ENCODE peak calls at places on chromosomes 6 and 20, in six cellular contexts. One of them, this sample, is unnamed.

GRCh38 chr20:44549123-44549522 is 27.3 kb upstream of the SERINC3 start:
- DNase-seq in stimulated activated CD8-positive, alpha-beta memory T cell treated with anti-CD3 and anti-CD28 coated beads, Interleukin-7, amount 100 ng/mL, for 1 hour: no peak
- DNase-seq in activated CD4-positive, alpha-beta T cell treated with anti-CD3 and anti-CD28 coated beads, Interleukin-2, amount 50 U/mL, for 1 hour: no peak
- DNase-seq in GM04504: no peak
- DNase-seq in cardiac muscle cell: no peak
- DNase-seq in CD8-positive, alpha-beta T cell: no peak
- DNase-seq in this sample: no peak

GRCh38 chr6:90008908-90009501 is 114.7 kb downstream of the GJA10 start:
- DNase-seq in stimulated activated CD8-positive, alpha-beta memory T cell treated with anti-CD3 and anti-CD28 coated beads, Interleukin-7, amount 100 ng/mL, for 1 hour: no peak
- DNase-seq in activated CD4-positive, alpha-beta T cell treated with anti-CD3 and anti-CD28 coated beads, Interleukin-2, amount 50 U/mL, for 1 hour: no peak
- DNase-seq in GM04504: no peak
- DNase-seq in cardiac muscle cell: no peak
- DNase-seq in CD8-positive, alpha-beta T cell: no peak
- DNase-seq in this sample: no peak

GRCh38 chr20:49935746-49936152 is 448 bp upstream of the RNF114 start:
- DNase-seq in stimulated activated CD8-positive, alpha-beta memory T cell treated with anti-CD3 and anti-CD28 coated beads, Interleukin-7, amount 100 ng/mL, for 1 hour: no peak
- DNase-seq in activated CD4-positive, alpha-beta T cell treated with anti-CD3 and anti-CD28 coated beads, Interleukin-2, amount 50 U/mL, for 1 hour: no peak
- DNase-seq in GM04504: no peak
- DNase-seq in cardiac muscle cell: no peak
- DNase-seq in CD8-positive, alpha-beta T cell: no peak
- DNase-seq in this sample: no peak

GRCh38 chr6:33949877-33950831 is 146.4 kb upstream of the MLN start:
- DNase-seq in stimulated activated CD8-positive, alpha-beta memory T cell treated with anti-CD3 and anti-CD28 coated beads, Interleukin-7, amount 100 ng/mL, for 1 hour: no peak
- DNase-seq in activated CD4-positive, alpha-beta T cell treated with anti-CD3 and anti-CD28 coated beads, Interleukin-2, amount 50 U/mL, for 1 hour: no peak
- DNase-seq in GM04504: no peak
- DNase-seq in cardiac muscle cell: no peak
- DNase-seq in CD8-positive, alpha-beta T cell: no peak
- DNase-seq in this sample: no peak

GRCh38 chr20:45300961-45301360 is 5.7 kb upstream of the RBPJL start:
- DNase-seq in stimulated activated CD8-positive, alpha-beta memory T cell treated with anti-CD3 and anti-CD28 coated beads, Interleukin-7, amount 100 ng/mL, for 1 hour: no peak
- DNase-seq in activated CD4-positive, alpha-beta T cell treated with anti-CD3 and anti-CD28 coated beads, Interleukin-2, amount 50 U/mL, for 1 hour: no peak
- DNase-seq in GM04504: no peak
- DNase-seq in cardiac muscle cell: peak; percentile 61
- DNase-seq in CD8-positive, alpha-beta T cell: no peak
- DNase-seq in this sample: no peak

GRCh38 chr20:62908971-62909791 is 17.1 kb downstream of the DIDO1 start:
- DNase-seq in stimulated activated CD8-positive, alpha-beta memory T cell treated with anti-CD3 and anti-CD28 coated beads, Interleukin-7, amount 100 ng/mL, for 1 hour: no peak
- DNase-seq in activated CD4-positive, alpha-beta T cell treated with anti-CD3 and anti-CD28 coated beads, Interleukin-2, amount 50 U/mL, for 1 hour: no peak
- DNase-seq in GM04504: no peak
- DNase-seq in cardiac muscle cell: no peak
- DNase-seq in CD8-positive, alpha-beta T cell: no peak
- DNase-seq in this sample: no peak

GRCh38 chr6:62392289-62392688 is 106.3 kb upstream of the KHDRBS2 start:
- DNase-seq in stimulated activated CD8-positive, alpha-beta memory T cell treated with anti-CD3 and anti-CD28 coated beads, Interleukin-7, amount 100 ng/mL, for 1 hour: no peak
- DNase-seq in activated CD4-positive, alpha-beta T cell treated with anti-CD3 and anti-CD28 coated beads, Interleukin-2, amount 50 U/mL, for 1 hour: no peak
- DNase-seq in GM04504: no peak
- DNase-seq in cardiac muscle cell: no peak
- DNase-seq in CD8-positive, alpha-beta T cell: no peak
- DNase-seq in this sample: no peak

GRCh38 chr6:130503146-130503545 is 137.3 kb downstream of the TMEM200A start:
- DNase-seq in stimulated activated CD8-positive, alpha-beta memory T cell treated with anti-CD3 and anti-CD28 coated beads, Interleukin-7, amount 100 ng/mL, for 1 hour: no peak
- DNase-seq in activated CD4-positive, alpha-beta T cell treated with anti-CD3 and anti-CD28 coated beads, Interleukin-2, amount 50 U/mL, for 1 hour: no peak
- DNase-seq in GM04504: peak; percentile 40
- DNase-seq in cardiac muscle cell: no peak
- DNase-seq in CD8-positive, alpha-beta T cell: no peak
- DNase-seq in this sample: no peak

GRCh38 chr6:139539852-139540251 is 165.4 kb upstream of the CITED2 start:
- DNase-seq in stimulated activated CD8-positive, alpha-beta memory T cell treated with anti-CD3 and anti-CD28 coated beads, Interleukin-7, amount 100 ng/mL, for 1 hour: no peak
- DNase-seq in activated CD4-positive, alpha-beta T cell treated with anti-CD3 and anti-CD28 coated beads, Interleukin-2, amount 50 U/mL, for 1 hour: no peak
- DNase-seq in GM04504: peak; percentile 85
- DNase-seq in cardiac muscle cell: no peak
- DNase-seq in CD8-positive, alpha-beta T cell: no peak
- DNase-seq in this sample: no peak

GRCh38 chr6:157767071-157767750 is 55.8 kb upstream of the SNX9 start:
- DNase-seq in stimulated activated CD8-positive, alpha-beta memory T cell treated with anti-CD3 and anti-CD28 coated beads, Interleukin-7, amount 100 ng/mL, for 1 hour: no peak
- DNase-seq in activated CD4-positive, alpha-beta T cell treated with anti-CD3 and anti-CD28 coated beads, Interleukin-2, amount 50 U/mL, for 1 hour: no peak
- DNase-seq in GM04504: no peak
- DNase-seq in cardiac muscle cell: no peak
- DNase-seq in CD8-positive, alpha-beta T cell: no peak
- DNase-seq in this sample: no peak

GRCh38 chr6:1461736-1462135 is 72.4 kb downstream of the FOXF2 start:
- DNase-seq in stimulated activated CD8-positive, alpha-beta memory T cell treated with anti-CD3 and anti-CD28 coated beads, Interleukin-7, amount 100 ng/mL, for 1 hour: no peak
- DNase-seq in activated CD4-positive, alpha-beta T cell treated with anti-CD3 and anti-CD28 coated beads, Interleukin-2, amount 50 U/mL, for 1 hour: no peak
- DNase-seq in GM04504: no peak
- DNase-seq in cardiac muscle cell: no peak
- DNase-seq in CD8-positive, alpha-beta T cell: no peak
- DNase-seq in this sample: no peak

GRCh38 chr20:47748851-47749250 is 36.4 kb downstream of the SULF2 start:
- DNase-seq in stimulated activated CD8-positive, alpha-beta memory T cell treated with anti-CD3 and anti-CD28 coated beads, Interleukin-7, amount 100 ng/mL, for 1 hour: no peak
- DNase-seq in activated CD4-positive, alpha-beta T cell treated with anti-CD3 and anti-CD28 coated beads, Interleukin-2, amount 50 U/mL, for 1 hour: no peak
- DNase-seq in GM04504: no peak
- DNase-seq in cardiac muscle cell: no peak
- DNase-seq in CD8-positive, alpha-beta T cell: no peak
- DNase-seq in this sample: no peak

GRCh38 chr6:337782-338464 is 45.6 kb downstream of the DUSP22 start:
- DNase-seq in stimulated activated CD8-positive, alpha-beta memory T cell treated with anti-CD3 and anti-CD28 coated beads, Interleukin-7, amount 100 ng/mL, for 1 hour: no peak
- DNase-seq in activated CD4-positive, alpha-beta T cell treated with anti-CD3 and anti-CD28 coated beads, Interleukin-2, amount 50 U/mL, for 1 hour: no peak
- DNase-seq in GM04504: no peak
- DNase-seq in cardiac muscle cell: no peak
- DNase-seq in CD8-positive, alpha-beta T cell: peak; percentile 55
- DNase-seq in this sample: no peak

GRCh38 chr6:98904096-98904495 is 43.6 kb downstream of the FBXL4 start:
- DNase-seq in stimulated activated CD8-positive, alpha-beta memory T cell treated with anti-CD3 and anti-CD28 coated beads, Interleukin-7, amount 100 ng/mL, for 1 hour: no peak
- DNase-seq in activated CD4-positive, alpha-beta T cell treated with anti-CD3 and anti-CD28 coated beads, Interleukin-2, amount 50 U/mL, for 1 hour: no peak
- DNase-seq in GM04504: no peak
- DNase-seq in cardiac muscle cell: no peak
- DNase-seq in CD8-positive, alpha-beta T cell: no peak
- DNase-seq in this sample: no peak

GRCh38 chr20:39897058-39897457 is 792.0 kb downstream of the MAFB start:
- DNase-seq in stimulated activated CD8-positive, alpha-beta memory T cell treated with anti-CD3 and anti-CD28 coated beads, Interleukin-7, amount 100 ng/mL, for 1 hour: no peak
- DNase-seq in activated CD4-positive, alpha-beta T cell treated with anti-CD3 and anti-CD28 coated beads, Interleukin-2, amount 50 U/mL, for 1 hour: no peak
- DNase-seq in GM04504: peak; percentile 40
- DNase-seq in cardiac muscle cell: no peak
- DNase-seq in CD8-positive, alpha-beta T cell: no peak
- DNase-seq in this sample: no peak